ENCODE peak calls at places on chromosomes 5 and 9, in ten cellular contexts. N is right lobe of liver, F is H1, G is tibial nerve, J is body of pancreas, H is breast epithelium, X is heart left ventricle, M is thyroid gland, Z is sigmoid colon, C is stomach. I is an unnamed sample. For H3K27me3, the result is how much of the 10 kb centered on the place peaks cover.

GRCh38 chr9:98807811-98808195 is 333 bp downstream of the GALNT12 start:
- DNase-seq in N (no peak), F (no peak), G (no peak), J (no peak), H (no peak), X (no peak), M (no peak), Z (peak), C (no peak), I (no peak)

GRCh38 chr9:93309889-93310425 is 126.0 kb downstream of the WNK2 start:
- DNase-seq in N (peak), F (no peak), G (no peak), J (no peak), H (no peak), X (no peak), M (no peak), Z (no peak), C (peak), I (no peak)

GRCh38 chr5:114238771-114239313 is 123.0 kb upstream of the KCNN2 start:
- DNase-seq in N (no peak), F (no peak), G (no peak), J (no peak), H (no peak), X (no peak), M (no peak), Z (no peak), C (no peak), I (no peak)

GRCh38 chr5:177476531-177477233 is 3.2 kb upstream of the DBN1 start:
- DNase-seq in N (no peak), F (no peak), G (no peak), J (no peak), H (no peak), X (no peak), M (peak), Z (peak), C (no peak), I (no peak)

GRCh38 chr5:462051-462481 is 19.1 kb downstream of the EXOC3 start:
- DNase-seq in N (peak), F (no peak), G (no peak), J (peak), H (no peak), X (no peak), M (no peak), Z (peak), C (no peak), I (peak)

GRCh38 chr9:112174223-112174964 is 703 bp downstream of the SUSD1 start:
- DNase-seq in N (peak), F (no peak), G (no peak), J (peak), H (no peak), X (peak), M (peak), Z (no peak), C (peak), I (peak)

GRCh38 chr5:59146729-59147128 is 563.9 kb downstream of the RAB3C start:
- DNase-seq in N (no peak), F (no peak), G (no peak), J (no peak), H (no peak), X (no peak), M (no peak), Z (no peak), C (no peak), I (no peak)

GRCh38 chr9:94950733-94951590 is 224.5 kb downstream of the AOPEP start:
- DNase-seq in N (peak), F (no peak), G (no peak), J (peak), H (no peak), X (no peak), M (peak), Z (no peak), C (peak), I (no peak)

GRCh38 chr5:177333420-177334154 is 17.9 kb downstream of the LMAN2 start:
- DNase-seq in N (no peak), F (no peak), G (no peak), J (no peak), H (no peak), X (no peak), M (no peak), Z (no peak), C (no peak), I (no peak)

GRCh38 chr5:6373081-6373846 is 5.1 kb downstream of the MED10 start:
- DNase-seq in N (no peak), F (no peak), G (no peak), J (no peak), H (no peak), X (no peak), M (no peak), Z (no peak), C (no peak), I (no peak)

GRCh38 chr5:9015250-9015936 is 530.5 kb downstream of the SEMA5A start:
- DNase-seq in N (no peak), F (no peak), G (no peak), J (no peak), H (no peak), X (no peak), M (no peak), Z (no peak), C (no peak), I (no peak)

GRCh38 chr9:93082841-93083411 is 13.1 kb upstream of the CARD19 start:
- DNase-seq in N (peak), F (no peak), G (no peak), J (peak), H (no peak), X (no peak), M (peak), Z (peak), C (no peak), I (peak)

GRCh38 chr9:119436261-119436660 is 67.0 kb upstream of the BRINP1 start:
- DNase-seq in N (no peak), F (no peak), G (no peak), J (no peak), H (no peak), X (no peak), M (no peak), Z (no peak), C (no peak), I (no peak)

GRCh38 chr9:107286057-107286456 is 3.0 kb downstream of the RAD23B start:
- DNase-seq in N (no peak), F (no peak), G (no peak), J (no peak), H (no peak), X (no peak), M (no peak), Z (no peak), C (no peak), I (no peak)

GRCh38 chr5:68173007-68173406 is 42.5 kb upstream of the PIK3R1 start:
- DNase-seq in N (no peak), F (no peak), G (peak), J (no peak), H (no peak), X (no peak), M (no peak), Z (no peak), C (no peak), I (no peak)

GRCh38 chr9:120692901-120693573 is 21.2 kb downstream of the MEGF9 start:
- DNase-seq in N (no peak), F (no peak), G (no peak), J (no peak), H (no peak), X (no peak), M (no peak), Z (no peak), C (no peak), I (no peak)

GRCh38 chr5:130471-131175 is 38.7 kb downstream of the PLEKHG4B start:
- DNase-seq in N (no peak), F (no peak), G (no peak), J (no peak), H (no peak), X (no peak), M (no peak), Z (no peak), C (no peak), I (no peak)

GRCh38 chr5:34652916-34653315 is 3.2 kb upstream of the RAI14 start:
- DNase-seq in N (no peak), F (no peak), G (no peak), J (no peak), H (no peak), X (no peak), M (no peak), Z (no peak), C (no peak), I (no peak)

GRCh38 chr9:113568481-113569321 is 105.2 kb downstream of the RGS3 start:
- DNase-seq in N (peak), F (no peak), G (no peak), J (no peak), H (no peak), X (no peak), M (no peak), Z (peak), C (no peak), I (peak)

GRCh38 chr5:133882107-133882695 is 86.2 kb downstream of the C5orf15 start:
- DNase-seq in N (no peak), F (no peak), G (no peak), J (no peak), H (no peak), X (no peak), M (no peak), Z (peak), C (no peak), I (no peak)

GRCh38 chr9:37083654-37084053 is 36.7 kb upstream of the ZCCHC7 start:
- DNase-seq in N (no peak), F (no peak), G (no peak), J (no peak), H (no peak), X (no peak), M (no peak), Z (no peak), C (no peak), I (no peak)

GRCh38 chr5:55039843-55040242 is 15.8 kb downstream of the GZMK start:
- DNase-seq in N (no peak), F (no peak), G (no peak), J (no peak), H (no peak), X (no peak), M (no peak), Z (no peak), C (no peak), I (no peak)

GRCh38 chr5:56499877-56500276 is 266.7 kb upstream of the ANKRD55 start:
- DNase-seq in N (no peak), F (no peak), G (no peak), J (no peak), H (no peak), X (no peak), M (no peak), Z (no peak), C (no peak), I (no peak)

GRCh38 chr5:138542120-138542955 is 698 bp downstream of the ETF1 start:
- DNase-seq in N (no peak), F (no peak), G (no peak), J (no peak), H (peak), X (no peak), M (no peak), Z (peak), C (peak), I (no peak)

GRCh38 chr9:86082870-86083269 is 16.5 kb downstream of the GOLM1 start:
- DNase-seq in N (no peak), F (no peak), G (no peak), J (no peak), H (no peak), X (no peak), M (no peak), Z (no peak), C (no peak), I (no peak)

GRCh38 chr5:140869555-140869886 is 764 bp downstream of the PCDHA11 start:
- DNase-seq in N (no peak), F (no peak), G (no peak), J (no peak), H (no peak), X (no peak), M (no peak), Z (no peak), C (no peak), I (no peak)

GRCh38 chr9:99859395-99859980 is 37.8 kb downstream of the NR4A3 start:
- DNase-seq in N (no peak), F (no peak), G (no peak), J (no peak), H (no peak), X (no peak), M (no peak), Z (no peak), C (no peak), I (no peak)

GRCh38 chr5:13250450-13251291 is 693.8 kb downstream of the DNAH5 start:
- DNase-seq in N (no peak), F (no peak), G (no peak), J (no peak), H (no peak), X (no peak), M (no peak), Z (no peak), C (no peak), I (no peak)

GRCh38 chr5:32225445-32225844 is 51.3 kb upstream of the GOLPH3 start:
- DNase-seq in N (peak), F (no peak), G (peak), J (no peak), H (no peak), X (no peak), M (peak), Z (peak), C (no peak), I (no peak)

GRCh38 chr9:104091708-104092107 is 2.4 kb upstream of the SMC2 start:
- DNase-seq in N (no peak), F (no peak), G (no peak), J (peak), H (no peak), X (peak), M (no peak), Z (peak), C (no peak), I (no peak)

GRCh38 chr9:136243631-136244030 is 2.0 kb downstream of the QSOX2 start:
- DNase-seq in N (no peak), F (no peak), G (no peak), J (no peak), H (no peak), X (no peak), M (no peak), Z (no peak), C (no peak), I (no peak)

GRCh38 chr9:121281614-121282291 is 13.8 kb downstream of the GSN start:
- DNase-seq in N (peak), F (no peak), G (peak), J (peak), H (peak), X (peak), M (peak), Z (peak), C (peak), I (peak)

GRCh38 chr5:172715931-172716682 is 54.9 kb downstream of the DUSP1 start:
- DNase-seq in N (no peak), F (no peak), G (no peak), J (no peak), H (no peak), X (no peak), M (no peak), Z (peak), C (no peak), I (peak)

GRCh38 chr5:149550267-149550582 is 1.0 kb downstream of the CSNK1A1 start:
- DNase-seq in N (no peak), F (no peak), G (peak), J (no peak), H (no peak), X (no peak), M (peak), Z (no peak), C (no peak), I (no peak)

GRCh38 chr5:149549461-149550266 is 1.6 kb downstream of the CSNK1A1 start:
- DNase-seq in N (peak), F (no peak), G (peak), J (peak), H (no peak), X (no peak), M (peak), Z (no peak), C (peak), I (no peak)

GRCh38 chr5:149545327-149545726 is 5.9 kb downstream of the CSNK1A1 start:
- DNase-seq in N (no peak), F (peak), G (no peak), J (no peak), H (no peak), X (no peak), M (no peak), Z (no peak), C (no peak), I (no peak)

GRCh38 chr5:149544199-149544472 is 7.1 kb downstream of the CSNK1A1 start:
- DNase-seq in N (no peak), F (no peak), G (no peak), J (no peak), H (no peak), X (no peak), M (no peak), Z (no peak), C (no peak), I (no peak)

DNA sequence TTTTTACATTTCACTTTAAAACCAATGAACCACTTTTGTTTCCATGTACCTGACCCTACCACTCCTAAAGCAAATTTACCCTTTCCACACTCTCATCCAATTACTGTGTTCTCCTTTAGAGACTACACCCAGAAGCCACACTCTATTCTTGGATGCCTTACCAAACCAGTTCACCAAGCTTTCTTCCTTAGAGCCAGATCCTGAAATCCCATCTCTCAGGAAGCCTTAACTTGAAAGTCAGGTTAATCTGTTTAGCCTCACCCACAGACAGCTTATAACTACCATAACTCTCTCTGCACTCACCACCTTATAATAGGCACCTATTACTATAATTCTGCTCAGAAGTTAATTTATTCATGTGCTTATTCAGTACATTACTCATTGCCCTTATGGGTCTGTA is 4.3 kb downstream of the CSNK1A1 start:
- DNase-seq in N (no peak), F (no peak), G (no peak), J (no peak), H (no peak), X (no peak), M (no peak), Z (no peak), C (no peak), I (no peak)
- TF ChIP-seq POLR2A in N (no peak), F (no peak), G (no peak), J (no peak), H (no peak), X (no peak), M (no peak), Z (no peak), C (no peak), I (no peak)

GRCh38 chr5:73380710-73381586 is 67.6 kb downstream of the FOXD1 start:
- DNase-seq in N (no peak), F (no peak), G (no peak), J (no peak), H (no peak), X (no peak), M (no peak), Z (no peak), C (no peak), I (no peak)
- H3K27me3 ChIP-seq in N (under half), F (under half), G (under half), J (under half), H (half or more), X (half or more), M (under half), Z (under half), C (under half), I (under half)

DNA sequence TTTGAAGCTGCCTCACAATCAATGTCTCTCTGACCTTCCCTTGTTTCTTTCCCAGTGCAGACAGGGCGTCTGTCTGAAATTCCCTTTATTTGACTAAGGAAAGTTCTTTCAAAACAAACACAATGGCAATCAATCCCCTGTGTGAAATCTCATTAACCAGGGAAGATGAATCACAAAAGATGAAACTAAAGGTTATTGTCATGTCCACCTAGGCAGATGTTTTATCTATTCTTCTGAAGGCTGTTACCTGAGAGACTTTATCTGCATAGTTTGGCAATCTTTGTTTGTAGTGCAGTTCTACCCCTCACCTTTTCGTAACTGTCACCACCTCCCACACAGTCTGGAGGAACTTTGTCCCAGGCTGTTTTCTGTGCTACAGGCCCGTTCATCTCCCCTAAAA is 217.5 kb upstream of the RIOK2 start:
- DNase-seq in N (no peak), F (no peak), G (no peak), J (no peak), H (no peak), X (no peak), M (no peak), Z (no peak), C (no peak), I (no peak)
- TF ChIP-seq POLR2A in N (no peak), F (no peak), G (no peak), J (no peak), H (no peak), X (no peak), M (no peak), Z (no peak), C (no peak), I (no peak)

GRCh38 chr9:25709941-25710340 is 31.7 kb upstream of the TUSC1 start:
- DNase-seq in N (no peak), F (no peak), G (no peak), J (no peak), H (no peak), X (no peak), M (no peak), Z (no peak), C (no peak), I (no peak)

GRCh38 chr9:25700430-25700829 is 22.2 kb upstream of the TUSC1 start:
- DNase-seq in N (no peak), F (no peak), G (no peak), J (no peak), H (no peak), X (no peak), M (no peak), Z (no peak), C (no peak), I (no peak)

GRCh38 chr9:25702536-25702935 is 24.3 kb upstream of the TUSC1 start:
- DNase-seq in N (no peak), F (no peak), G (no peak), J (no peak), H (no peak), X (no peak), M (no peak), Z (no peak), C (no peak), I (no peak)

GRCh38 chr9:25703826-25704357 is 25.6 kb upstream of the TUSC1 start:
- DNase-seq in N (no peak), F (no peak), G (no peak), J (no peak), H (no peak), X (no peak), M (no peak), Z (no peak), C (no peak), I (no peak)

DNA sequence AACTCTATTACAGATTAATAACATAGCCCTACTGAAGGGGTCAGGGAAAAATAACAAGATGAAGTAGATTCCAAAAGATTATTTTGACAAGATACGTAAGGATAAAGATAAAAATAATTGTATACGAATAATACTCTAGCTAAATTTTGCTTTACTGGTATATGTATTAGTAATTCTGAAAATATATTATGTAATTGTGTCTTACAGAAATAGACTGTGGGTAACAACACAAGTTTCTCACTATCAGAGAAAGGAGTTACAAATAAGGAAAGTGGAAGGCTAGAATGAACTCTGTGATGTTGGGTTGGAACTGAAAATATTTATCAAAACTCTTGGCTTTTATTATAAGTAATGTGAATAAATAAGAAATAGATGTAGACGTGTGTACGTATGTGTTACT is 26.6 kb upstream of the TUSC1 start:
- DNase-seq in N (no peak), F (no peak), G (no peak), J (no peak), H (no peak), X (no peak), M (no peak), Z (no peak), C (no peak), I (no peak)
- H3K27me3 ChIP-seq in N (under half), F (under half), G (under half), J (under half), H (under half), X (under half), M (under half), Z (under half), C (under half), I (under half)

GRCh38 chr9:89619019-89619418 is 14.2 kb downstream of the GADD45G start:
- DNase-seq in N (no peak), F (no peak), G (no peak), J (no peak), H (no peak), X (no peak), M (no peak), Z (no peak), C (no peak), I (no peak)
- TF ChIP-seq POLR2A in N (no peak), F (no peak), G (no peak), J (no peak), H (no peak), X (no peak), M (no peak), Z (no peak), C (no peak), I (no peak)

DNA sequence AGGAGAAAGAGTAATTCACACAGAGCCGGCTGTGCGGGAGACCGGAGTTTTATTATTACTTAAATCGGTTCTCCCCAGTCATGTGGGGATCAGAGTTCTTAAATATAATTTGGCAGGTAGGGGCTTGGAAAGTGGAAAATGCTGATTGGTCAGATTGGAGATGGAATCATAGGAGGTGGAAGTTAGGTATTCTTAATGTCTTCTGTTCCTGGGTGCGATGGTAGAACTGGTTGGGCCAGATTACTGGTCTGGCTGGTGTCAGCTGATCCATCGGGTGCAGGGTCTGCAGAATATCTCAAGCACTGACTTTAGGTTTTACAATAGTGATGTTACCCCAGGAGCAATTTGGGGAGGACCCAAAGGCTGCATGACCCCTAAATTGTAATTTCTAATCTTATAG is 4.6 kb upstream of the CERCAM start:
- DNase-seq in N (no peak), F (no peak), G (no peak), J (no peak), H (no peak), X (no peak), M (peak), Z (no peak), C (no peak), I (no peak)
- H3K27me3 ChIP-seq in N (under half), F (under half), G (under half), J (under half), H (under half), X (under half), M (under half), Z (under half), C (under half), I (under half)

I was measured in upper lobe of left lung.